ENCODE peak calls at places on chromosomes 16 and 17, in six cellular contexts. One of them, this sample, is unnamed.

GRCh38 chr16:75234856-75235696 is 16.3 kb downstream of the CTRB1 start:
- DNase-seq in NCI-H446 treated with DMSO at 0.1 percent for 48 hours: no peak
- DNase-seq in stimulated activated CD4-positive, alpha-beta T cell treated with anti-CD3 and anti-CD28 coated beads, Interleukin-4, amount 100 ng/mL, for 4 hours: no peak
- DNase-seq in NCI-H146: no peak
- DNase-seq in C1 segment of cervical spinal cord: peak
- DNase-seq in RWPE1: no peak
- DNase-seq in this sample: no peak

GRCh38 chr17:4968166-4968915 is 724 bp upstream of the SPAG7 start:
- DNase-seq in NCI-H446 treated with DMSO at 0.1 percent for 48 hours: no peak
- DNase-seq in stimulated activated CD4-positive, alpha-beta T cell treated with anti-CD3 and anti-CD28 coated beads, Interleukin-4, amount 100 ng/mL, for 4 hours: peak
- DNase-seq in NCI-H146: peak
- DNase-seq in C1 segment of cervical spinal cord: no peak
- DNase-seq in RWPE1: no peak
- DNase-seq in this sample: no peak

GRCh38 chr17:20989481-20989880 is 53.3 kb downstream of the USP22 start:
- DNase-seq in NCI-H446 treated with DMSO at 0.1 percent for 48 hours: no peak
- DNase-seq in stimulated activated CD4-positive, alpha-beta T cell treated with anti-CD3 and anti-CD28 coated beads, Interleukin-4, amount 100 ng/mL, for 4 hours: no peak
- DNase-seq in NCI-H146: no peak
- DNase-seq in C1 segment of cervical spinal cord: no peak
- DNase-seq in RWPE1: no peak
- DNase-seq in this sample: no peak

GRCh38 chr17:29948460-29949185 is 7.2 kb downstream of the EFCAB5 start:
- DNase-seq in NCI-H446 treated with DMSO at 0.1 percent for 48 hours: no peak
- DNase-seq in stimulated activated CD4-positive, alpha-beta T cell treated with anti-CD3 and anti-CD28 coated beads, Interleukin-4, amount 100 ng/mL, for 4 hours: no peak
- DNase-seq in NCI-H146: no peak
- DNase-seq in C1 segment of cervical spinal cord: no peak
- DNase-seq in RWPE1: no peak
- DNase-seq in this sample: no peak

GRCh38 chr16:88897696-88898425 is 31.4 kb upstream of the PABPN1L start:
- DNase-seq in NCI-H446 treated with DMSO at 0.1 percent for 48 hours: no peak
- DNase-seq in stimulated activated CD4-positive, alpha-beta T cell treated with anti-CD3 and anti-CD28 coated beads, Interleukin-4, amount 100 ng/mL, for 4 hours: no peak
- DNase-seq in NCI-H146: no peak
- DNase-seq in C1 segment of cervical spinal cord: no peak
- DNase-seq in RWPE1: no peak
- DNase-seq in this sample: no peak

GRCh38 chr17:75752405-75753192 is 12.4 kb downstream of the GALK1 start:
- DNase-seq in NCI-H446 treated with DMSO at 0.1 percent for 48 hours: no peak
- DNase-seq in stimulated activated CD4-positive, alpha-beta T cell treated with anti-CD3 and anti-CD28 coated beads, Interleukin-4, amount 100 ng/mL, for 4 hours: no peak
- DNase-seq in NCI-H146: no peak
- DNase-seq in C1 segment of cervical spinal cord: no peak
- DNase-seq in RWPE1: no peak
- DNase-seq in this sample: no peak

GRCh38 chr16:1458336-1458976 is 14.1 kb upstream of the CCDC154 start:
- DNase-seq in NCI-H446 treated with DMSO at 0.1 percent for 48 hours: no peak
- DNase-seq in stimulated activated CD4-positive, alpha-beta T cell treated with anti-CD3 and anti-CD28 coated beads, Interleukin-4, amount 100 ng/mL, for 4 hours: no peak
- DNase-seq in NCI-H146: no peak
- DNase-seq in C1 segment of cervical spinal cord: no peak
- DNase-seq in RWPE1: no peak
- DNase-seq in this sample: no peak

GRCh38 chr16:14302399-14303181 is 231.5 kb downstream of the MRTFB start:
- DNase-seq in NCI-H446 treated with DMSO at 0.1 percent for 48 hours: no peak
- DNase-seq in stimulated activated CD4-positive, alpha-beta T cell treated with anti-CD3 and anti-CD28 coated beads, Interleukin-4, amount 100 ng/mL, for 4 hours: no peak
- DNase-seq in NCI-H146: peak
- DNase-seq in C1 segment of cervical spinal cord: no peak
- DNase-seq in RWPE1: no peak
- DNase-seq in this sample: no peak

GRCh38 chr17:79127534-79128135 is 53.0 kb downstream of the ENGASE start:
- DNase-seq in NCI-H446 treated with DMSO at 0.1 percent for 48 hours: no peak
- DNase-seq in stimulated activated CD4-positive, alpha-beta T cell treated with anti-CD3 and anti-CD28 coated beads, Interleukin-4, amount 100 ng/mL, for 4 hours: no peak
- DNase-seq in NCI-H146: no peak
- DNase-seq in C1 segment of cervical spinal cord: no peak
- DNase-seq in RWPE1: no peak
- DNase-seq in this sample: no peak

GRCh38 chr16:86714166-86714565 is 135.8 kb downstream of the FOXL1 start:
- DNase-seq in NCI-H446 treated with DMSO at 0.1 percent for 48 hours: no peak
- DNase-seq in stimulated activated CD4-positive, alpha-beta T cell treated with anti-CD3 and anti-CD28 coated beads, Interleukin-4, amount 100 ng/mL, for 4 hours: no peak
- DNase-seq in NCI-H146: no peak
- DNase-seq in C1 segment of cervical spinal cord: no peak
- DNase-seq in RWPE1: peak
- DNase-seq in this sample: no peak

GRCh38 chr16:58638148-58639036 is 8.8 kb upstream of the CNOT1 start:
- DNase-seq in NCI-H446 treated with DMSO at 0.1 percent for 48 hours: no peak
- DNase-seq in stimulated activated CD4-positive, alpha-beta T cell treated with anti-CD3 and anti-CD28 coated beads, Interleukin-4, amount 100 ng/mL, for 4 hours: no peak
- DNase-seq in NCI-H146: no peak
- DNase-seq in C1 segment of cervical spinal cord: no peak
- DNase-seq in RWPE1: peak
- DNase-seq in this sample: no peak

This sample was measured in cerebellar nuclear complex.